ENCODE peak calls at places on chromosomes 13 and 19, in six cellular contexts. Q, I, Z, C, Y and S are unnamed samples. For H3K4me1, the result is how much of the 10 kb centered on the place peaks cover.

GRCh38 chr19:41327499-41328156 is 17.7 kb downstream of the CCDC97 start:
- DNase-seq in C (peak), Y (no peak), Q (no peak), Z (peak), I (peak), S (peak)

GRCh38 chr13:37023871-37024270 is 23.3 kb downstream of the EXOSC8 start:
- DNase-seq in Q (no peak), Y (no peak), I (no peak), Z (no peak), C (no peak), S (no peak)

GRCh38 chr19:57978586-57979289 is 4.4 kb upstream of the C19orf18 start:
- DNase-seq in Z (no peak), Q (no peak), I (no peak), Y (no peak), C (no peak), S (no peak)

GRCh38 chr13:20492641-20493040 is 33.0 kb downstream of the CRYL1 start:
- DNase-seq in Y (no peak), Z (no peak), Q (no peak), C (no peak), I (peak), S (no peak)

GRCh38 chr19:10430505-10431253 is 10.3 kb downstream of the PDE4A start:
- DNase-seq in Y (no peak), I (no peak), C (peak), Q (peak), Z (peak), S (peak)

GRCh38 chr13:59103004-59103768 is 1060.5 kb downstream of the DIAPH3 start:
- DNase-seq in C (no peak), Y (no peak), Z (no peak), I (no peak), Q (no peak), S (no peak)

GRCh38 chr13:114148521-114148855 is 16.1 kb upstream of the RASA3 start:
- DNase-seq in C (no peak), Q (no peak), Y (no peak), I (no peak), Z (no peak), S (peak)

GRCh38 chr13:35855531-35856019 is 275.6 kb downstream of the DCLK1 start:
- DNase-seq in Q (no peak), C (no peak), I (peak), Y (no peak), Z (no peak), S (no peak)

GRCh38 chr19:19444694-19445155 is 39.2 kb downstream of the GATAD2A start:
- DNase-seq in Q (no peak), I (no peak), C (no peak), Z (no peak), Y (no peak), S (peak)

GRCh38 chr13:99157046-99157445 is 43.6 kb upstream of the UBAC2 start:
- DNase-seq in Z (no peak), I (no peak), Y (no peak), Q (no peak), C (no peak), S (no peak)

GRCh38 chr19:33273881-33274662 is 28.3 kb downstream of the CEBPA start:
- DNase-seq in C (peak), Y (peak), Z (peak), Q (no peak), I (peak), S (peak)

GRCh38 chr13:76016799-76017198 is 380.7 kb downstream of the LMO7 start:
- DNase-seq in Q (no peak), C (no peak), Y (no peak), Z (peak), I (peak), S (peak)

GRCh38 chr13:30111810-30112209 is 195.5 kb downstream of the KATNAL1 start:
- DNase-seq in Y (no peak), I (peak), Z (no peak), Q (no peak), C (no peak), S (no peak)

GRCh38 chr19:21607453-21607852 is 102.1 kb downstream of the ZNF429 start:
- DNase-seq in Y (no peak), Q (no peak), C (no peak), I (no peak), Z (no peak), S (no peak)

GRCh38 chr19:49261602-49262001 is 63.4 kb downstream of the SLC6A16 start:
- DNase-seq in I (no peak), C (no peak), Z (no peak), Q (no peak), Y (no peak), S (no peak)

GRCh38 chr13:31431722-31432137 is 232.0 kb downstream of the B3GLCT start:
- DNase-seq in C (peak), Q (no peak), Z (peak), I (peak), Y (no peak), S (peak)

GRCh38 chr13:27264181-27264580 is 6.4 kb upstream of the RASL11A start:
- DNase-seq in C (no peak), Y (no peak), Z (no peak), I (no peak), Q (no peak), S (no peak)

GRCh38 chr13:59229401-59229800 is 934.3 kb downstream of the DIAPH3 start:
- DNase-seq in C (no peak), I (no peak), Y (no peak), Z (no peak), Q (no peak), S (no peak)

GRCh38 chr13:106786006-106786579 is 218.2 kb upstream of the ARGLU1 start:
- DNase-seq in Z (no peak), I (no peak), Q (no peak), Y (no peak), C (no peak), S (no peak)

GRCh38 chr19:28685802-28686201 is 527.1 kb downstream of the UQCRFS1 start:
- DNase-seq in Y (no peak), Q (no peak), I (no peak), C (no peak), Z (no peak), S (no peak)

GRCh38 chr13:111490611-111491010 is 170.2 kb downstream of the TEX29 start:
- DNase-seq in C (no peak), I (no peak), Z (no peak), Y (no peak), Q (no peak), S (peak)

GRCh38 chr13:59263531-59263930 is 900.2 kb downstream of the DIAPH3 start:
- DNase-seq in Y (no peak), Q (no peak), Z (no peak), C (no peak), I (no peak), S (no peak)

GRCh38 chr19:44865196-44865767 is 19.2 kb downstream of the NECTIN2 start:
- DNase-seq in Y (no peak), Q (no peak), Z (no peak), C (no peak), I (no peak), S (no peak)

GRCh38 chr19:53549354-53549753 is 11.4 kb downstream of the ZNF331 start:
- DNase-seq in Z (no peak), I (no peak), Q (no peak), C (no peak), Y (no peak), S (no peak)

GRCh38 chr13:73665279-73665678 is 468.9 kb downstream of the KLF12 start:
- DNase-seq in C (no peak), I (no peak), Q (no peak), Y (no peak), Z (no peak), S (no peak)

GRCh38 chr19:52398091-52398461 is 427 bp downstream of the ZNF528 start:
- DNase-seq in C (peak), Y (no peak), Z (no peak), I (no peak), Q (no peak), S (peak)

GRCh38 chr13:29536853-29537252 is 58.6 kb downstream of the SLC7A1 start:
- DNase-seq in Q (no peak), Y (no peak), Z (no peak), C (no peak), I (no peak), S (no peak)

GRCh38 chr19:49133621-49134454 is 14.5 kb downstream of the PPFIA3 start:
- DNase-seq in Q (peak), I (peak), C (peak), Y (no peak), Z (peak), S (peak)

GRCh38 chr13:114249062-114249461 is 14.4 kb downstream of the CDC16 start:
- DNase-seq in I (no peak), Q (no peak), Z (no peak), Y (no peak), C (no peak), S (no peak)

GRCh38 chr13:98992355-98992754 is 14.5 kb upstream of the DOCK9 start:
- DNase-seq in Z (no peak), C (no peak), Q (no peak), Y (no peak), I (no peak), S (no peak)

GRCh38 chr13:28541966-28542365 is 47.0 kb upstream of the FLT1 start:
- DNase-seq in Z (no peak), Y (no peak), C (no peak), I (no peak), Q (no peak), S (no peak)

GRCh38 chr19:5080030-5080644 is 111.2 kb downstream of the KDM4B start:
- DNase-seq in C (no peak), I (no peak), Y (no peak), Q (no peak), Z (no peak), S (no peak)

GRCh38 chr19:32464279-32464678 is 58.7 kb downstream of the DPY19L3 start:
- DNase-seq in C (no peak), Q (no peak), I (peak), Y (no peak), Z (no peak), S (no peak)

GRCh38 chr19:14127176-14127575 is 9.2 kb downstream of the ASF1B start:
- DNase-seq in I (no peak), C (peak), Z (no peak), Q (no peak), Y (no peak), S (no peak)

GRCh38 chr13:110214637-110215036 is 92.3 kb downstream of the COL4A1 start:
- DNase-seq in Q (no peak), Z (no peak), I (no peak), C (no peak), Y (no peak), S (no peak)

GRCh38 chr13:110217811-110218210 is 89.1 kb downstream of the COL4A1 start:
- DNase-seq in C (no peak), Z (no peak), Y (no peak), Q (no peak), I (no peak), S (no peak)

GRCh38 chr13:110215606-110216005 is 91.4 kb downstream of the COL4A1 start:
- DNase-seq in Y (no peak), C (no peak), Z (no peak), I (no peak), Q (no peak), S (no peak)

GRCh38 chr13:110216403-110217041 is 90.4 kb downstream of the COL4A1 start:
- DNase-seq in I (no peak), Q (no peak), Z (no peak), C (peak), Y (peak), S (no peak)

GRCh38 chr13:110216006-110216402 is 91.0 kb downstream of the COL4A1 start:
- DNase-seq in Y (no peak), I (no peak), Q (no peak), Z (no peak), C (no peak), S (no peak)
- H3K4me1 ChIP-seq in Y (under half), I (under half), Q (under half), Z (under half), C (under half), S (under half)

GRCh38 chr13:45715351-45715750 is 13.2 kb downstream of the CBY2 start:
- DNase-seq in Q (no peak), Y (no peak), I (no peak), C (no peak), Z (no peak), S (no peak)
- TF ChIP-seq CTCF in Q (no peak), Y (no peak), I (no peak), C (no peak), Z (no peak), S (no peak)

GRCh38 chr13:66996503-66996902 is 233.6 kb downstream of the PCDH9 start:
- DNase-seq in Z (no peak), I (no peak), Y (no peak), C (no peak), Q (no peak), S (no peak)
- H3K4me1 ChIP-seq in Z (under half), I (under half), Y (under half), C (under half), Q (under half), S (under half)

DNA sequence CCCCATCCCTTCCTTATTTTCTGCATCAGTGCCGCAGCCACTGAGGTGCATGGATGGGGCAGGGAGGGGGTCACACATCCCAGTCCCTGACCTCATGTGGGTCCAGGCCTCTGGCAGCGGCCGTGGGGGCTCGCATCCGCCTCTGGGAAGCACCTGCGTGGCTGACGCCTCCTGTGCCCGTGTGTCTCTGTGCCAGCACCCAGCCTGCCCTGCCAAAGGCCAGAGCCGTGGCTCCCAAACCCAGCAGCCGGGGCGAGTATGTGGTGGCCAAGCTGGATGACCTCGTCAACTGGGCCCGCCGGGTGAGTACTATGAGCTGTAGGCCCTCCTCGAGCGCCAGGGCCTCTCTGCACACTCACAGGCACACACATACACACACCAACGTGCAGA is 4.9 kb downstream of the NDUFS7 start:
- DNase-seq in Q (no peak), Y (no peak), Z (no peak), I (no peak), C (no peak), S (no peak)
- TF ChIP-seq CTCF in Q (no peak), Y (no peak), Z (no peak), I (no peak), C (no peak), S (no peak)

GRCh38 chr19:46887240-46887782 is 26.5 kb downstream of the ARHGAP35 start:
- DNase-seq in I (no peak), Z (no peak), Y (no peak), C (no peak), Q (no peak), S (no peak)
- H3K4me1 ChIP-seq in I (under half), Z (under half), Y (under half), C (under half), Q (under half), S (under half)

GRCh38 chr19:6767357-6768235 is at the start of gene SH2D3A:
- DNase-seq in Y (no peak), Z (peak), I (peak), Q (peak), C (peak), S (peak)

GRCh38 chr19:6767081-6767356 is 216 bp downstream of the SH2D3A start:
- DNase-seq in Y (no peak), Q (no peak), I (no peak), Z (no peak), C (no peak), S (peak)

GRCh38 chr19:6766357-6767080 is 716 bp downstream of the SH2D3A start:
- DNase-seq in Y (no peak), Z (no peak), I (peak), C (no peak), Q (no peak), S (no peak)

GRCh38 chr19:6768236-6768785 is 1.1 kb upstream of the SH2D3A start:
- DNase-seq in I (no peak), Z (no peak), C (no peak), Y (no peak), Q (no peak), S (no peak)

DNA sequence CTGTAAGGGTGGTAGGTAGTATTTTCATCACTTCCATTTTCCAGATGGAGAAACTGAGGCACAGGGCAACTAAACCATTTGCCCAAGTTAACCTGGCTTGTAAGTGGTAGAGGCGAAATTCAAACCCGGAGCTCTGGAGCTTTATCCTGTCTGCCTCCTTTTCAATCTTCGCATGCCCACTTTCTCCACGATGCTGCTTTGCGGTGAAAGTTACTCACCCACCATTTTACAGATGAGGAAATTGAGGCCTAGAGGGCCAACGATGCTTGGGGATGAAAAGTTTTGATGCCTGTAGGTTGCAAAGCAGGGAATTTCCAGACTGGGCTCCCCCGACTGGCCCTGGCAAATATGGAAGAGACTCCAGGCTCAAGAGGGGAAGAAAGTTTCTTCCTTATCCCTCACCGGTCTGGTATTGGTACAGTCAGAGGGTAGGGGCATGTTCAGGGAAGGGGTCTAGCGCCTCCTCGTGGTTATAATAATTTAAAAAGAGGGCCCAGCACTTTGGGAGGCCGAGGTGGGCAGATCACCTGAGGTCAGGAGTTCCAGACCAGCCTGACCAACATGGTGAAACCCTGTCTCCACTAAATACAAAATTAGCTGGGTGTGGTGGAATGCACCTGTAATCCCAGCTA is 1.9 kb upstream of the SH2D3A start:
- DNase-seq in C (no peak), Y (no peak), Q (no peak), I (peak), Z (no peak), S (peak)
- TF ChIP-seq CTCF in C (peak), Y (no peak), Q (peak), I (peak), Z (no peak), S (no peak)

GRCh38 chr19:2540646-2541454 is 64.9 kb downstream of the GADD45B start:
- DNase-seq in C (peak), Z (peak), I (peak), Y (peak), Q (peak), S (peak)
- H3K4me1 ChIP-seq in C (half or more), Z (under half), I (half or more), Y (under half), Q (under half), S (under half)